ENCODE peak calls at places on chromosomes 7 and 10, in ten cellular contexts. R is T-helper 2 cell; M is ureter; O is renal cortical epithelial cell; A is stimulated activated CD4-positive, alpha-beta T cell treated with anti-CD3 and anti-CD28 coated beads, Interleukin-12 subunit alpha, Interleukin-12 subunit beta, amount 100 ng/mL, for 48 hours; I is kidney glomerular epithelial cell; E is PC-9; W is amniotic epithelial cell; F is WERI-Rb-1; L is frontal cortex. V is an unnamed sample.

GRCh38 chr10:52050429-52051047 is 263.5 kb upstream of the DKK1 start:
- DNase-seq in R (no peak), M (no peak), O (no peak), A (no peak), I (no peak), E (no peak), W (no peak), F (no peak), L (no peak), V (no peak)

GRCh38 chr7:15925608-15926007 is 239.1 kb upstream of the MEOX2 start:
- DNase-seq in R (no peak), M (no peak), O (no peak), A (no peak), I (no peak), E (no peak), W (no peak), F (no peak), L (no peak), V (no peak)

GRCh38 chr10:69004821-69005220 is 16.2 kb downstream of the KIFBP start:
- DNase-seq in R (peak), M (no peak), O (peak), A (no peak), I (peak), E (peak), W (peak), F (no peak), L (peak), V (no peak)

GRCh38 chr7:78562191-78562590 is 763.6 kb downstream of the PHTF2 start:
- DNase-seq in R (no peak), M (no peak), O (no peak), A (no peak), I (no peak), E (no peak), W (no peak), F (no peak), L (no peak), V (no peak)

GRCh38 chr10:42979730-42980467 is 97.0 kb upstream of the RET start:
- DNase-seq in R (no peak), M (peak), O (no peak), A (no peak), I (no peak), E (no peak), W (no peak), F (no peak), L (no peak), V (no peak)

GRCh38 chr7:41824284-41824683 is 121.4 kb upstream of the INHBA start:
- DNase-seq in R (no peak), M (no peak), O (no peak), A (no peak), I (no peak), E (no peak), W (peak), F (no peak), L (no peak), V (no peak)

GRCh38 chr10:99560277-99561126 is 27.8 kb downstream of the NKX2-3 start:
- DNase-seq in R (peak), M (no peak), O (peak), A (no peak), I (peak), E (no peak), W (peak), F (peak), L (no peak), V (peak)

GRCh38 chr7:142865766-142866165 is 10.9 kb downstream of the EPHB6 start:
- DNase-seq in R (no peak), M (no peak), O (no peak), A (no peak), I (no peak), E (peak), W (no peak), F (no peak), L (no peak), V (no peak)

GRCh38 chr10:80504158-80504811 is 33.4 kb upstream of the SH2D4B start:
- DNase-seq in R (no peak), M (no peak), O (no peak), A (no peak), I (no peak), E (peak), W (no peak), F (no peak), L (no peak), V (no peak)

GRCh38 chr7:159328096-159328495 is 183.4 kb upstream of the VIPR2 start:
- DNase-seq in R (no peak), M (no peak), O (no peak), A (no peak), I (no peak), E (no peak), W (no peak), F (no peak), L (no peak), V (no peak)

GRCh38 chr10:117351558-117351957 is 23.7 kb downstream of the PDZD8 start:
- DNase-seq in R (no peak), M (no peak), O (no peak), A (no peak), I (no peak), E (no peak), W (no peak), F (no peak), L (no peak), V (no peak)

GRCh38 chr10:86733260-86733671 is 23.2 kb upstream of the BMPR1A start:
- DNase-seq in R (no peak), M (peak), O (no peak), A (no peak), I (no peak), E (no peak), W (no peak), F (no peak), L (no peak), V (no peak)

GRCh38 chr10:70546585-70546984 is 56.0 kb downstream of the PRF1 start:
- DNase-seq in R (no peak), M (no peak), O (no peak), A (no peak), I (no peak), E (no peak), W (no peak), F (no peak), L (no peak), V (no peak)

GRCh38 chr7:25148772-25149575 is 23.9 kb upstream of the CYCS start:
- DNase-seq in R (no peak), M (no peak), O (no peak), A (no peak), I (peak), E (no peak), W (peak), F (no peak), L (no peak), V (no peak)

GRCh38 chr7:73921623-73922528 is 60.9 kb downstream of the TMEM270 start:
- DNase-seq in R (no peak), M (no peak), O (no peak), A (no peak), I (no peak), E (no peak), W (no peak), F (no peak), L (no peak), V (no peak)

GRCh38 chr10:43965033-43965917 is 316.6 kb upstream of the ZNF32 start:
- DNase-seq in R (no peak), M (peak), O (no peak), A (no peak), I (no peak), E (no peak), W (peak), F (no peak), L (no peak), V (no peak)

GRCh38 chr10:11012880-11013279 is 4.8 kb upstream of the CELF2 start:
- DNase-seq in R (no peak), M (no peak), O (no peak), A (no peak), I (no peak), E (no peak), W (no peak), F (no peak), L (no peak), V (no peak)

GRCh38 chr7:148918058-148918596 is 34.0 kb upstream of the EZH2 start:
- DNase-seq in R (no peak), M (no peak), O (no peak), A (no peak), I (no peak), E (no peak), W (no peak), F (no peak), L (no peak), V (no peak)

GRCh38 chr7:40403664-40404476 is 269.1 kb downstream of the SUGCT start:
- DNase-seq in R (no peak), M (no peak), O (no peak), A (no peak), I (no peak), E (no peak), W (no peak), F (no peak), L (no peak), V (no peak)